ENCODE peak calls at places on chromosome 20, in eight cellular contexts. S, H, N, Y, E, K, X and P are unnamed samples.

GRCh38 chr20:32205502-32206382 is 1.8 kb downstream of the PLAGL2 start:
- DNase-seq in S (no peak), H (no peak), N (no peak), Y (peak), E (no peak), K (no peak), X (peak), P (peak)

GRCh38 chr20:35344354-35344837 is 52.2 kb upstream of the FAM83C start:
- DNase-seq in S (no peak), H (no peak), N (no peak), Y (peak), E (no peak), K (no peak), X (peak), P (no peak)

GRCh38 chr20:53413188-53413631 is 180.4 kb downstream of the ZNF217 start:
- DNase-seq in S (no peak), H (peak), N (peak), Y (no peak), E (no peak), K (peak), X (no peak), P (peak)

GRCh38 chr20:2320813-2321658 is 25.2 kb downstream of the TGM3 start:
- DNase-seq in S (no peak), H (no peak), N (no peak), Y (no peak), E (no peak), K (no peak), X (no peak), P (no peak)

GRCh38 chr20:54220722-54221121 is 12.8 kb downstream of the PFDN4 start:
- DNase-seq in S (no peak), H (no peak), N (no peak), Y (no peak), E (no peak), K (no peak), X (no peak), P (no peak)

GRCh38 chr20:36813784-36814136 is 40.2 kb upstream of the DSN1 start:
- DNase-seq in S (no peak), H (no peak), N (no peak), Y (no peak), E (no peak), K (no peak), X (no peak), P (no peak)

GRCh38 chr20:12723811-12724210 is 285.0 kb upstream of the SPTLC3 start:
- DNase-seq in S (no peak), H (no peak), N (no peak), Y (no peak), E (no peak), K (no peak), X (no peak), P (no peak)

GRCh38 chr20:21511850-21512633 is 1.8 kb downstream of the NKX2-2 start:
- DNase-seq in S (no peak), H (no peak), N (no peak), Y (no peak), E (no peak), K (no peak), X (no peak), P (peak)

GRCh38 chr20:63734946-63735858 is 1.3 kb upstream of the LIME1 start:
- DNase-seq in S (no peak), H (peak), N (no peak), Y (no peak), E (peak), K (no peak), X (no peak), P (no peak)

GRCh38 chr20:50636601-50637539 is 54.5 kb downstream of the RIPOR3 start:
- DNase-seq in S (no peak), H (no peak), N (no peak), Y (no peak), E (no peak), K (no peak), X (peak), P (peak)

GRCh38 chr20:62908971-62909791 is 17.1 kb downstream of the DIDO1 start:
- DNase-seq in S (no peak), H (no peak), N (no peak), Y (no peak), E (no peak), K (no peak), X (no peak), P (no peak)

GRCh38 chr20:20505554-20505953 is 137.7 kb downstream of the INSM1 start:
- DNase-seq in S (no peak), H (no peak), N (no peak), Y (no peak), E (no peak), K (no peak), X (no peak), P (peak)

GRCh38 chr20:49541733-49542513 is 26.0 kb downstream of the PTGIS start:
- DNase-seq in S (peak), H (peak), N (peak), Y (peak), E (peak), K (peak), X (peak), P (peak)

GRCh38 chr20:9594284-9594875 is 80.0 kb downstream of the LAMP5 start:
- DNase-seq in S (no peak), H (no peak), N (no peak), Y (no peak), E (no peak), K (peak), X (peak), P (no peak)

GRCh38 chr20:44615169-44615791 is 32.9 kb downstream of the PKIG start:
- DNase-seq in S (no peak), H (no peak), N (no peak), Y (peak), E (no peak), K (no peak), X (no peak), P (peak)

GRCh38 chr20:50237349-50237748 is 46.7 kb downstream of the CEBPB start:
- DNase-seq in S (no peak), H (no peak), N (no peak), Y (no peak), E (no peak), K (peak), X (no peak), P (no peak)

GRCh38 chr20:31549513-31549880 is 35.3 kb downstream of the HM13 start:
- DNase-seq in S (no peak), H (no peak), N (no peak), Y (no peak), E (no peak), K (no peak), X (no peak), P (no peak)

GRCh38 chr20:38321959-38322598 is 18.1 kb downstream of the BPI start:
- DNase-seq in S (no peak), H (no peak), N (peak), Y (peak), E (peak), K (peak), X (peak), P (no peak)

GRCh38 chr20:11918280-11918952 is 723 bp downstream of the BTBD3 start:
- DNase-seq in S (no peak), H (no peak), N (no peak), Y (no peak), E (no peak), K (no peak), X (no peak), P (no peak)

GRCh38 chr20:43460830-43461200 is 3.1 kb downstream of the SRSF6 start:
- DNase-seq in S (no peak), H (no peak), N (no peak), Y (no peak), E (no peak), K (no peak), X (no peak), P (no peak)

GRCh38 chr20:20606046-20606445 is 106.4 kb downstream of the RALGAPA2 start:
- DNase-seq in S (no peak), H (no peak), N (no peak), Y (peak), E (no peak), K (no peak), X (no peak), P (no peak)

GRCh38 chr20:63085087-63085861 is 78.5 kb upstream of the BHLHE23 start:
- DNase-seq in S (no peak), H (peak), N (no peak), Y (no peak), E (peak), K (peak), X (no peak), P (no peak)

GRCh38 chr20:9330151-9330550 is 184.2 kb upstream of the LAMP5 start:
- DNase-seq in S (no peak), H (no peak), N (no peak), Y (no peak), E (no peak), K (peak), X (no peak), P (no peak)

GRCh38 chr20:33239418-33239817 is 3.6 kb downstream of the BPIFA1 start:
- DNase-seq in S (no peak), H (no peak), N (no peak), Y (no peak), E (no peak), K (no peak), X (no peak), P (no peak)

GRCh38 chr20:35200255-35200654 is 26.2 kb upstream of the MMP24 start:
- DNase-seq in S (no peak), H (no peak), N (no peak), Y (peak), E (no peak), K (no peak), X (peak), P (no peak)

GRCh38 chr20:32231245-32231644 is 23.6 kb downstream of the POFUT1 start:
- DNase-seq in S (no peak), H (no peak), N (no peak), Y (no peak), E (no peak), K (no peak), X (no peak), P (no peak)

GRCh38 chr20:33789109-33789857 is 21.9 kb upstream of the CHMP4B start:
- DNase-seq in S (no peak), H (peak), N (peak), Y (peak), E (peak), K (peak), X (peak), P (no peak)

GRCh38 chr20:37615507-37616425 is 78.1 kb upstream of the CTNNBL1 start:
- DNase-seq in S (peak), H (no peak), N (peak), Y (no peak), E (no peak), K (peak), X (peak), P (peak)

GRCh38 chr20:44034965-44035635 is 120.4 kb downstream of the TOX2 start:
- DNase-seq in S (no peak), H (no peak), N (no peak), Y (no peak), E (peak), K (no peak), X (no peak), P (no peak)

GRCh38 chr20:14219801-14220461 is 117.5 kb downstream of the FLRT3 start:
- DNase-seq in S (no peak), H (no peak), N (no peak), Y (no peak), E (peak), K (peak), X (no peak), P (no peak)

GRCh38 chr20:43916073-43916874 is 1.6 kb downstream of the TOX2 start:
- DNase-seq in S (no peak), H (no peak), N (peak), Y (peak), E (no peak), K (no peak), X (peak), P (no peak)

GRCh38 chr20:38156888-38157634 is 8.0 kb downstream of the TGM2 start:
- DNase-seq in S (no peak), H (no peak), N (no peak), Y (no peak), E (peak), K (peak), X (no peak), P (no peak)

GRCh38 chr20:43825635-43826034 is 89.0 kb upstream of the TOX2 start:
- DNase-seq in S (no peak), H (no peak), N (no peak), Y (no peak), E (peak), K (no peak), X (no peak), P (no peak)

GRCh38 chr20:47311967-47312681 is 44.4 kb downstream of the ZMYND8 start:
- DNase-seq in S (no peak), H (no peak), N (no peak), Y (no peak), E (peak), K (no peak), X (no peak), P (no peak)

GRCh38 chr20:58542411-58543095 is 27.4 kb upstream of the APCDD1L start:
- DNase-seq in S (no peak), H (no peak), N (no peak), Y (no peak), E (peak), K (no peak), X (peak), P (no peak)
- TF ChIP-seq CTCF in S (no peak), H (no peak), N (no peak), Y (no peak), E (no peak), K (no peak), X (no peak), P (no peak)

GRCh38 chr20:3696200-3696599 is 14.4 kb upstream of the ADAM33 start:
- DNase-seq in S (no peak), H (no peak), N (no peak), Y (no peak), E (no peak), K (no peak), X (peak), P (no peak)
- TF ChIP-seq CTCF in S (no peak), H (peak), N (peak), Y (peak), E (peak), K (no peak), X (peak), P (no peak)

DNA sequence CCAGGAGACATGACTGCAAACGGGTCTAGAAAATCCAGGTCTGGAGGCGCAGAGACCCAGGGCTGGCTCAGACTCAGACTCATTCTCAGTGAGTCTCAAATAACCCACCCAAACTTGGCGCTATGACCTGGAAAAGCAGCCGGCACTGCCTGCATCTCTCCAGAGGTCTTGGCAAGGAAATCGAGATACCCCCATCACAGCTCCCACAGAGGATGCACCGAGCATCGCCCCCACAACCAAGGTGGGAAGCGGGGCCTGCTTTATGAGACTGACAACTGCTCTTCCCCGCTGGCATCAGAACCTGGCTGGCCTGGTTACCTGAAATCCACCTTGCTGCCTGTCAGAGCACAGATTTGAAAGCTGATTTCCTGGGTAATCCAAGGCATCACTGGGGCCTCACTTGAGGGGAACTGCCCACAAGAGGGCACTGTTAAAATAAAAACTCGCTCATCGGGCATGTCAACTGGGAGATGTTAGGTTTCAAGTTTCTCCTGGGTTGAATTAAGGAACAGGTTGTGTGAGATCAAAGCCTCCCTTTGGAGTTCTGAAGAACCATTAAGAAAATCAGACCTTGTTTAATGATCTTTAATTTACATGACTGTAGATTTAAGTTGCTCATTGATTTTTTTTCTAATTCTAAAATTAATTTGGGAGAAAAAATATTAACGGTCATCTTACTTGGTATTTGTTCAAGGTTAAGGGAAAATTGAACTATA is 55.0 kb downstream of the KIF16B start:
- DNase-seq in S (no peak), H (no peak), N (peak), Y (peak), E (no peak), K (peak), X (peak), P (peak)
- TF ChIP-seq CTCF in S (peak), H (peak), N (peak), Y (peak), E (peak), K (no peak), X (peak), P (peak)

GRCh38 chr20:48359692-48360337 is 468.0 kb downstream of the PREX1 start:
- DNase-seq in S (no peak), H (no peak), N (no peak), Y (no peak), E (no peak), K (peak), X (no peak), P (peak)
- TF ChIP-seq CTCF in S (no peak), H (no peak), N (no peak), Y (no peak), E (no peak), K (no peak), X (no peak), P (no peak)

GRCh38 chr20:40532103-40532502 is 156.9 kb downstream of the MAFB start:
- DNase-seq in S (no peak), H (no peak), N (peak), Y (peak), E (no peak), K (peak), X (peak), P (no peak)
- TF ChIP-seq CTCF in S (no peak), H (no peak), N (peak), Y (peak), E (no peak), K (peak), X (no peak), P (no peak)

GRCh38 chr20:59743767-59744485 is 139.6 kb downstream of the PHACTR3 start:
- DNase-seq in S (no peak), H (no peak), N (no peak), Y (no peak), E (no peak), K (peak), X (no peak), P (no peak)
- TF ChIP-seq CTCF in S (no peak), H (no peak), N (no peak), Y (no peak), E (no peak), K (peak), X (no peak), P (no peak)

DNA sequence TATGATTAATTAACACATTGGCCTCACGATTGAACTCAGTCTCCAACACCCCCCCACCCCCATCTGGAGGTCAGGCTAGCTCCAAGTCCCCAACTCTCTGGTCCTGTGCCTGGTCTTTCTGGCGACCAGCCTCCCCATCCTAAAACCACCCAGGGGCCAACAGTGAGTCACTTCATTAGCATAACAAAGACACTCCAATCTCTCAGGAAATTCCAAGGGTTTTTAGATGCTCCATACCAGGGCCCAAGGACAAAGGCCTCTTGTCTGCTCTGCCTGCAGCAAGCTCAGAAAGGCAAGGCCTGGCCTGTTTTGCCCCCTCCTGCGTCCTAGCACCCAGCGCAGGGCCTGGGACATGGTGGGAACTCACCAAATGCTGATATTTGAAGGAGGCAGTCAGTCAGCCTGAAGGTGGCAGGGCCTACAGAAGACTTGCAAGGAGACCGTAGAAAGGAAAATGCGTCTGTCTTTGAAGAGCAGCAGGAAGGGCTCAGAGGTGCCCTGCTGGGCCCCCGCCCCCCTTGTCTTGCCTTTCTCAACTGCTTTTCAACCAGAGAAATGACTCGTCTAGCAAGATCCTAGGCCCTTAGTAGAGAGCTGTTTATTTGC is 184.7 kb downstream of the CDH4 start:
- DNase-seq in S (no peak), H (no peak), N (peak), Y (peak), E (no peak), K (no peak), X (peak), P (no peak)
- TF ChIP-seq CTCF in S (no peak), H (no peak), N (no peak), Y (no peak), E (no peak), K (no peak), X (no peak), P (no peak)

DNA sequence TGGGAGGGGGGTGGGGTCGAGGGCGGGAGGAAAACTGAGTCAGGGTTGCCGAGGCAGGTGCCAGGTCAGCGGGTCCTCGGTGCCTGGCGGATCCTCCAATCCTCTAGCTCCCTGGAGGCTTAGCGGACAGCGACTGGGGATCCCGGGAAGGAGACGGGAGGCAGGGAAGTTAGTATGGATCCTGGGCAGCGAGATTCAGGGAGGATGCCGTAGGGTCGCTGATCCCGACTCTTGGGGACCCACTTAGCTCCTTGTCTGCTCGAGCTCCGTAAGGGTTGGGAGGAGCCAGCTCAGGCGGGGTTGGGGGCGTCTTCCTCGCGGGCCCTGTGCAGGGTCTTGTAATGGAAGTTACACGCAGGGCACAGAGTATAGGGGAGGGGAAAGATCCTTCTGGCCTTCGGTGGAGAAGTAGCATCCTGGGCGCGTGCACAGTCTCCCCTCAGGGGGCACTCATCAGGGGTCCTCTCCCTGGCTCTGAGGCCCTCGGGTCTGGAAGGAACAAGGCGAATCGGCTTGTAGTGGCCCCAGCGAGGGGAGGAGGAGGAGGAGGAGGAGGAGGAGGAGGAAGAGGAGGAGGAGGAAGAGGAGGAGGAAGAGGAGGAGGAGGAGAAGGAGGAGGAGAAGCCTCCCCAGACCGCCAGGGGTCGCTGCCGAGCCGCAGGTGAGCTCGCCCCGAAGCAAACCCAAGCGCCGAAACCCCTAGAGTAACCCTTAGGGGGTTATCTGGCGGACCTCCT is 6.4 kb upstream of the SLC12A5 start:
- DNase-seq in S (no peak), H (peak), N (peak), Y (peak), E (no peak), K (peak), X (peak), P (peak)
- TF ChIP-seq CTCF in S (peak), H (peak), N (peak), Y (peak), E (peak), K (peak), X (peak), P (peak)